ENCODE peak calls at places on chromosomes 2 and 18, in eight cellular contexts. One of them, this sample, is unnamed.

GRCh38 chr2:202387608-202388342 is 11.6 kb downstream of the BMPR2 start:
- DNase-seq in kidney tubule cell: no peak
- DNase-seq in spleen: no peak
- DNase-seq in activated CD8-positive, alpha-beta memory T cell treated with anti-CD3 and anti-CD28 coated beads, Interleukin-2, amount 10 ng/mL, durations not matched to agents 7 days and 5 days: no peak
- DNase-seq in KG1: no peak
- DNase-seq in smooth muscle cell of the brain vasculature: no peak
- DNase-seq in NCI-H2171 treated with DMSO at 0.1 percent for 48 hours: no peak
- DNase-seq in EH: peak; percentile 6
- DNase-seq in this sample: no peak

GRCh38 chr2:2743164-2743571 is 412.1 kb upstream of the MYT1L start:
- DNase-seq in kidney tubule cell: peak; percentile 11
- DNase-seq in spleen: peak; percentile 69
- DNase-seq in activated CD8-positive, alpha-beta memory T cell treated with anti-CD3 and anti-CD28 coated beads, Interleukin-2, amount 10 ng/mL, durations not matched to agents 7 days and 5 days: no peak
- DNase-seq in KG1: no peak
- DNase-seq in smooth muscle cell of the brain vasculature: no peak
- DNase-seq in NCI-H2171 treated with DMSO at 0.1 percent for 48 hours: peak; percentile 74
- DNase-seq in EH: no peak
- DNase-seq in this sample: no peak

GRCh38 chr2:236078675-236079255 is 89.4 kb downstream of the GBX2 start:
- DNase-seq in kidney tubule cell: no peak
- DNase-seq in spleen: no peak
- DNase-seq in activated CD8-positive, alpha-beta memory T cell treated with anti-CD3 and anti-CD28 coated beads, Interleukin-2, amount 10 ng/mL, durations not matched to agents 7 days and 5 days: no peak
- DNase-seq in KG1: no peak
- DNase-seq in smooth muscle cell of the brain vasculature: no peak
- DNase-seq in NCI-H2171 treated with DMSO at 0.1 percent for 48 hours: no peak
- DNase-seq in EH: no peak
- DNase-seq in this sample: no peak

GRCh38 chr2:205967391-205968075 is 118.4 kb downstream of the INO80D start:
- DNase-seq in kidney tubule cell: peak; percentile 33
- DNase-seq in spleen: no peak
- DNase-seq in activated CD8-positive, alpha-beta memory T cell treated with anti-CD3 and anti-CD28 coated beads, Interleukin-2, amount 10 ng/mL, durations not matched to agents 7 days and 5 days: no peak
- DNase-seq in KG1: no peak
- DNase-seq in smooth muscle cell of the brain vasculature: no peak
- DNase-seq in NCI-H2171 treated with DMSO at 0.1 percent for 48 hours: no peak
- DNase-seq in EH: no peak
- DNase-seq in this sample: no peak

GRCh38 chr2:13669607-13670006 is 952.9 kb downstream of the TRIB2 start:
- DNase-seq in kidney tubule cell: no peak
- DNase-seq in spleen: no peak
- DNase-seq in activated CD8-positive, alpha-beta memory T cell treated with anti-CD3 and anti-CD28 coated beads, Interleukin-2, amount 10 ng/mL, durations not matched to agents 7 days and 5 days: no peak
- DNase-seq in KG1: no peak
- DNase-seq in smooth muscle cell of the brain vasculature: no peak
- DNase-seq in NCI-H2171 treated with DMSO at 0.1 percent for 48 hours: no peak
- DNase-seq in EH: no peak
- DNase-seq in this sample: no peak

GRCh38 chr18:48711651-48712486 is 173.0 kb downstream of the CTIF start:
- DNase-seq in kidney tubule cell: peak; percentile 39
- DNase-seq in spleen: peak; percentile 56
- DNase-seq in activated CD8-positive, alpha-beta memory T cell treated with anti-CD3 and anti-CD28 coated beads, Interleukin-2, amount 10 ng/mL, durations not matched to agents 7 days and 5 days: no peak
- DNase-seq in KG1: no peak
- DNase-seq in smooth muscle cell of the brain vasculature: no peak
- DNase-seq in NCI-H2171 treated with DMSO at 0.1 percent for 48 hours: peak; percentile 19
- DNase-seq in EH: peak; percentile 65
- DNase-seq in this sample: peak; percentile 25

GRCh38 chr18:52953435-52953834 is 613.4 kb downstream of the DCC start:
- DNase-seq in kidney tubule cell: no peak
- DNase-seq in spleen: no peak
- DNase-seq in activated CD8-positive, alpha-beta memory T cell treated with anti-CD3 and anti-CD28 coated beads, Interleukin-2, amount 10 ng/mL, durations not matched to agents 7 days and 5 days: no peak
- DNase-seq in KG1: no peak
- DNase-seq in smooth muscle cell of the brain vasculature: no peak
- DNase-seq in NCI-H2171 treated with DMSO at 0.1 percent for 48 hours: no peak
- DNase-seq in EH: no peak
- DNase-seq in this sample: no peak

GRCh38 chr2:61978522-61978921 is 73.0 kb downstream of the COMMD1 start:
- DNase-seq in kidney tubule cell: no peak
- DNase-seq in spleen: no peak
- DNase-seq in activated CD8-positive, alpha-beta memory T cell treated with anti-CD3 and anti-CD28 coated beads, Interleukin-2, amount 10 ng/mL, durations not matched to agents 7 days and 5 days: no peak
- DNase-seq in KG1: peak; percentile 49
- DNase-seq in smooth muscle cell of the brain vasculature: no peak
- DNase-seq in NCI-H2171 treated with DMSO at 0.1 percent for 48 hours: peak; percentile 30
- DNase-seq in EH: peak; percentile 30
- DNase-seq in this sample: no peak

GRCh38 chr2:67565761-67566160 is 168.6 kb downstream of the ETAA1 start:
- DNase-seq in kidney tubule cell: peak; percentile 69
- DNase-seq in spleen: no peak
- DNase-seq in activated CD8-positive, alpha-beta memory T cell treated with anti-CD3 and anti-CD28 coated beads, Interleukin-2, amount 10 ng/mL, durations not matched to agents 7 days and 5 days: no peak
- DNase-seq in KG1: no peak
- DNase-seq in smooth muscle cell of the brain vasculature: no peak
- DNase-seq in NCI-H2171 treated with DMSO at 0.1 percent for 48 hours: no peak
- DNase-seq in EH: peak; percentile 68
- DNase-seq in this sample: peak; percentile 50

GRCh38 chr2:95025406-95026319 is at the start of gene MAL:
- DNase-seq in kidney tubule cell: peak; percentile 75
- DNase-seq in spleen: no peak
- DNase-seq in activated CD8-positive, alpha-beta memory T cell treated with anti-CD3 and anti-CD28 coated beads, Interleukin-2, amount 10 ng/mL, durations not matched to agents 7 days and 5 days: peak; percentile 74
- DNase-seq in KG1: no peak
- DNase-seq in smooth muscle cell of the brain vasculature: no peak
- DNase-seq in NCI-H2171 treated with DMSO at 0.1 percent for 48 hours: peak; percentile 58
- DNase-seq in EH: no peak
- DNase-seq in this sample: no peak

GRCh38 chr2:160397530-160397865 is 96.1 kb downstream of the RBMS1 start:
- DNase-seq in kidney tubule cell: peak; percentile 66
- DNase-seq in spleen: no peak
- DNase-seq in activated CD8-positive, alpha-beta memory T cell treated with anti-CD3 and anti-CD28 coated beads, Interleukin-2, amount 10 ng/mL, durations not matched to agents 7 days and 5 days: no peak
- DNase-seq in KG1: no peak
- DNase-seq in smooth muscle cell of the brain vasculature: no peak
- DNase-seq in NCI-H2171 treated with DMSO at 0.1 percent for 48 hours: no peak
- DNase-seq in EH: peak; percentile 71
- DNase-seq in this sample: no peak

GRCh38 chr2:75600418-75601088 is 39.8 kb upstream of the EVA1A start:
- DNase-seq in kidney tubule cell: peak; percentile 60
- DNase-seq in spleen: no peak
- DNase-seq in activated CD8-positive, alpha-beta memory T cell treated with anti-CD3 and anti-CD28 coated beads, Interleukin-2, amount 10 ng/mL, durations not matched to agents 7 days and 5 days: no peak
- DNase-seq in KG1: no peak
- DNase-seq in smooth muscle cell of the brain vasculature: no peak
- DNase-seq in NCI-H2171 treated with DMSO at 0.1 percent for 48 hours: no peak
- DNase-seq in EH: no peak
- DNase-seq in this sample: no peak

GRCh38 chr2:85791704-85792565 is 38.1 kb downstream of the ATOH8 start:
- DNase-seq in kidney tubule cell: no peak
- DNase-seq in spleen: peak; percentile 52
- DNase-seq in activated CD8-positive, alpha-beta memory T cell treated with anti-CD3 and anti-CD28 coated beads, Interleukin-2, amount 10 ng/mL, durations not matched to agents 7 days and 5 days: no peak
- DNase-seq in KG1: no peak
- DNase-seq in smooth muscle cell of the brain vasculature: no peak
- DNase-seq in NCI-H2171 treated with DMSO at 0.1 percent for 48 hours: peak; percentile 22
- DNase-seq in EH: no peak
- DNase-seq in this sample: no peak

GRCh38 chr2:210188755-210189154 is 17.5 kb upstream of the KANSL1L start:
- DNase-seq in kidney tubule cell: no peak
- DNase-seq in spleen: no peak
- DNase-seq in activated CD8-positive, alpha-beta memory T cell treated with anti-CD3 and anti-CD28 coated beads, Interleukin-2, amount 10 ng/mL, durations not matched to agents 7 days and 5 days: no peak
- DNase-seq in KG1: no peak
- DNase-seq in smooth muscle cell of the brain vasculature: no peak
- DNase-seq in NCI-H2171 treated with DMSO at 0.1 percent for 48 hours: peak; percentile 66
- DNase-seq in EH: no peak
- DNase-seq in this sample: no peak

GRCh38 chr2:151945186-151945585 is 117.0 kb upstream of the ARL5A start:
- DNase-seq in kidney tubule cell: no peak
- DNase-seq in spleen: no peak
- DNase-seq in activated CD8-positive, alpha-beta memory T cell treated with anti-CD3 and anti-CD28 coated beads, Interleukin-2, amount 10 ng/mL, durations not matched to agents 7 days and 5 days: no peak
- DNase-seq in KG1: no peak
- DNase-seq in smooth muscle cell of the brain vasculature: no peak
- DNase-seq in NCI-H2171 treated with DMSO at 0.1 percent for 48 hours: peak; percentile 51
- DNase-seq in EH: no peak
- DNase-seq in this sample: no peak

GRCh38 chr18:27110319-27110718 is 74.8 kb downstream of the CHST9 start:
- DNase-seq in kidney tubule cell: no peak
- DNase-seq in spleen: no peak
- DNase-seq in activated CD8-positive, alpha-beta memory T cell treated with anti-CD3 and anti-CD28 coated beads, Interleukin-2, amount 10 ng/mL, durations not matched to agents 7 days and 5 days: no peak
- DNase-seq in KG1: no peak
- DNase-seq in smooth muscle cell of the brain vasculature: no peak
- DNase-seq in NCI-H2171 treated with DMSO at 0.1 percent for 48 hours: peak; percentile 77
- DNase-seq in EH: no peak
- DNase-seq in this sample: no peak

GRCh38 chr18:3703732-3704176 is 253.8 kb downstream of the TGIF1 start:
- DNase-seq in kidney tubule cell: peak; percentile 74
- DNase-seq in spleen: no peak
- DNase-seq in activated CD8-positive, alpha-beta memory T cell treated with anti-CD3 and anti-CD28 coated beads, Interleukin-2, amount 10 ng/mL, durations not matched to agents 7 days and 5 days: no peak
- DNase-seq in KG1: peak; percentile 19
- DNase-seq in smooth muscle cell of the brain vasculature: peak; percentile 29
- DNase-seq in NCI-H2171 treated with DMSO at 0.1 percent for 48 hours: peak; percentile 44
- DNase-seq in EH: peak; percentile 72
- DNase-seq in this sample: no peak

GRCh38 chr18:58223717-58224424 is 179.8 kb downstream of the NEDD4L start:
- DNase-seq in kidney tubule cell: peak; percentile 97
- DNase-seq in spleen: no peak
- DNase-seq in activated CD8-positive, alpha-beta memory T cell treated with anti-CD3 and anti-CD28 coated beads, Interleukin-2, amount 10 ng/mL, durations not matched to agents 7 days and 5 days: no peak
- DNase-seq in KG1: no peak
- DNase-seq in smooth muscle cell of the brain vasculature: peak; percentile 47
- DNase-seq in NCI-H2171 treated with DMSO at 0.1 percent for 48 hours: peak; percentile 29
- DNase-seq in EH: peak; percentile 96
- DNase-seq in this sample: peak; percentile 95

GRCh38 chr2:29063646-29064372 is 10.5 kb downstream of the PCARE start:
- DNase-seq in kidney tubule cell: no peak
- DNase-seq in spleen: no peak
- DNase-seq in activated CD8-positive, alpha-beta memory T cell treated with anti-CD3 and anti-CD28 coated beads, Interleukin-2, amount 10 ng/mL, durations not matched to agents 7 days and 5 days: no peak
- DNase-seq in KG1: no peak
- DNase-seq in smooth muscle cell of the brain vasculature: no peak
- DNase-seq in NCI-H2171 treated with DMSO at 0.1 percent for 48 hours: no peak
- DNase-seq in EH: peak; percentile 60
- DNase-seq in this sample: no peak

GRCh38 chr2:215328066-215328465 is 16.2 kb downstream of the ATIC start:
- DNase-seq in kidney tubule cell: no peak
- DNase-seq in spleen: no peak
- DNase-seq in activated CD8-positive, alpha-beta memory T cell treated with anti-CD3 and anti-CD28 coated beads, Interleukin-2, amount 10 ng/mL, durations not matched to agents 7 days and 5 days: no peak
- DNase-seq in KG1: no peak
- DNase-seq in smooth muscle cell of the brain vasculature: no peak
- DNase-seq in NCI-H2171 treated with DMSO at 0.1 percent for 48 hours: no peak
- DNase-seq in EH: peak; percentile 20
- DNase-seq in this sample: no peak

GRCh38 chr2:229571243-229571642 is 143.1 kb downstream of the DNER start:
- DNase-seq in kidney tubule cell: no peak
- DNase-seq in spleen: no peak
- DNase-seq in activated CD8-positive, alpha-beta memory T cell treated with anti-CD3 and anti-CD28 coated beads, Interleukin-2, amount 10 ng/mL, durations not matched to agents 7 days and 5 days: no peak
- DNase-seq in KG1: no peak
- DNase-seq in smooth muscle cell of the brain vasculature: no peak
- DNase-seq in NCI-H2171 treated with DMSO at 0.1 percent for 48 hours: peak; percentile 10
- DNase-seq in EH: no peak
- DNase-seq in this sample: no peak

GRCh38 chr2:198807131-198807530 is 650.6 kb downstream of the SATB2 start:
- DNase-seq in kidney tubule cell: peak; percentile 20
- DNase-seq in spleen: no peak
- DNase-seq in activated CD8-positive, alpha-beta memory T cell treated with anti-CD3 and anti-CD28 coated beads, Interleukin-2, amount 10 ng/mL, durations not matched to agents 7 days and 5 days: no peak
- DNase-seq in KG1: no peak
- DNase-seq in smooth muscle cell of the brain vasculature: no peak
- DNase-seq in NCI-H2171 treated with DMSO at 0.1 percent for 48 hours: no peak
- DNase-seq in EH: peak; percentile 73
- DNase-seq in this sample: no peak

GRCh38 chr2:233469261-233470006 is 97.1 kb downstream of the USP40 start:
- DNase-seq in kidney tubule cell: no peak
- DNase-seq in spleen: no peak
- DNase-seq in activated CD8-positive, alpha-beta memory T cell treated with anti-CD3 and anti-CD28 coated beads, Interleukin-2, amount 10 ng/mL, durations not matched to agents 7 days and 5 days: no peak
- DNase-seq in KG1: no peak
- DNase-seq in smooth muscle cell of the brain vasculature: no peak
- DNase-seq in NCI-H2171 treated with DMSO at 0.1 percent for 48 hours: no peak
- DNase-seq in EH: no peak
- DNase-seq in this sample: no peak

GRCh38 chr2:232487385-232488096 is at the start of gene ECEL1:
- DNase-seq in kidney tubule cell: no peak
- DNase-seq in spleen: peak; percentile 74
- DNase-seq in activated CD8-positive, alpha-beta memory T cell treated with anti-CD3 and anti-CD28 coated beads, Interleukin-2, amount 10 ng/mL, durations not matched to agents 7 days and 5 days: no peak
- DNase-seq in KG1: no peak
- DNase-seq in smooth muscle cell of the brain vasculature: no peak
- DNase-seq in NCI-H2171 treated with DMSO at 0.1 percent for 48 hours: no peak
- DNase-seq in EH: no peak
- DNase-seq in this sample: no peak

GRCh38 chr2:5766051-5766450 is 73.9 kb downstream of the SOX11 start:
- DNase-seq in kidney tubule cell: no peak
- DNase-seq in spleen: no peak
- DNase-seq in activated CD8-positive, alpha-beta memory T cell treated with anti-CD3 and anti-CD28 coated beads, Interleukin-2, amount 10 ng/mL, durations not matched to agents 7 days and 5 days: no peak
- DNase-seq in KG1: no peak
- DNase-seq in smooth muscle cell of the brain vasculature: peak; percentile 59
- DNase-seq in NCI-H2171 treated with DMSO at 0.1 percent for 48 hours: no peak
- DNase-seq in EH: peak; percentile 9
- DNase-seq in this sample: no peak

GRCh38 chr2:53519925-53520629 is 247.5 kb upstream of the CHAC2 start:
- DNase-seq in kidney tubule cell: peak; percentile 7
- DNase-seq in spleen: no peak
- DNase-seq in activated CD8-positive, alpha-beta memory T cell treated with anti-CD3 and anti-CD28 coated beads, Interleukin-2, amount 10 ng/mL, durations not matched to agents 7 days and 5 days: no peak
- DNase-seq in KG1: no peak
- DNase-seq in smooth muscle cell of the brain vasculature: no peak
- DNase-seq in NCI-H2171 treated with DMSO at 0.1 percent for 48 hours: peak; percentile 98
- DNase-seq in EH: no peak
- DNase-seq in this sample: no peak